ENCODE peak calls at places on chromosome 17, in ten cellular contexts. T, S, J, G, C, R, O, Y, A and M are unnamed samples.

GRCh38 chr17:15306406-15306970 is 34.9 kb downstream of the TEKT3 start:
- DNase-seq in T (no peak), S (no peak), J (no peak), G (no peak), C (no peak), R (no peak), O (no peak), Y (peak; percentile 76), A (no peak), M (no peak)

GRCh38 chr17:28008526-28008925 is 34.0 kb upstream of the NLK start:
- DNase-seq in T (no peak), S (no peak), J (peak; percentile 83), G (no peak), C (peak; percentile 91), R (no peak), O (peak; percentile 79), Y (peak; percentile 45), A (peak; percentile 58), M (no peak)

GRCh38 chr17:57662021-57662420 is 83.1 kb downstream of the CCDC182 start:
- DNase-seq in T (no peak), S (no peak), J (no peak), G (no peak), C (no peak), R (no peak), O (no peak), Y (no peak), A (no peak), M (no peak)

GRCh38 chr17:79563237-79564013 is 47.4 kb downstream of the RBFOX3 start:
- DNase-seq in T (no peak), S (no peak), J (no peak), G (no peak), C (no peak), R (no peak), O (no peak), Y (peak; percentile 23), A (no peak), M (no peak)

GRCh38 chr17:49444384-49444783 is 29.7 kb upstream of the PHB1 start:
- DNase-seq in T (no peak), S (no peak), J (no peak), G (no peak), C (no peak), R (no peak), O (no peak), Y (no peak), A (no peak), M (no peak)

GRCh38 chr17:79595956-79596355 is 14.9 kb downstream of the RBFOX3 start:
- DNase-seq in T (no peak), S (no peak), J (no peak), G (no peak), C (no peak), R (no peak), O (no peak), Y (no peak), A (no peak), M (no peak)

GRCh38 chr17:740240-741055 is 8.1 kb downstream of the TLCD3A start:
- DNase-seq in T (no peak), S (no peak), J (no peak), G (no peak), C (no peak), R (no peak), O (no peak), Y (no peak), A (no peak), M (no peak)

GRCh38 chr17:44213403-44214229 is 5.9 kb downstream of the UBTF start:
- DNase-seq in T (no peak), S (no peak), J (no peak), G (no peak), C (no peak), R (no peak), O (no peak), Y (no peak), A (no peak), M (no peak)

GRCh38 chr17:72444517-72445054 is 323.8 kb downstream of the SOX9 start:
- DNase-seq in T (no peak), S (no peak), J (no peak), G (no peak), C (no peak), R (no peak), O (no peak), Y (no peak), A (no peak), M (no peak)

GRCh38 chr17:78196712-78197111 is 9.6 kb downstream of the AFMID start:
- DNase-seq in T (no peak), S (no peak), J (no peak), G (no peak), C (no peak), R (no peak), O (no peak), Y (no peak), A (no peak), M (no peak)

GRCh38 chr17:40301315-40301714 is 7.7 kb upstream of the RARA start:
- DNase-seq in T (no peak), S (no peak), J (no peak), G (no peak), C (peak; percentile 64), R (no peak), O (no peak), Y (no peak), A (no peak), M (no peak)

GRCh38 chr17:49450735-49451134 is 36.1 kb upstream of the PHB1 start:
- DNase-seq in T (no peak), S (no peak), J (no peak), G (no peak), C (no peak), R (no peak), O (peak; percentile 58), Y (no peak), A (no peak), M (no peak)

GRCh38 chr17:82244413-82245140 is 15.7 kb downstream of the SLC16A3 start:
- DNase-seq in T (no peak), S (no peak), J (no peak), G (no peak), C (no peak), R (no peak), O (peak; percentile 59), Y (no peak), A (no peak), M (no peak)

GRCh38 chr17:57538730-57539456 is 206.2 kb downstream of the CCDC182 start:
- DNase-seq in T (no peak), S (no peak), J (no peak), G (no peak), C (no peak), R (no peak), O (no peak), Y (no peak), A (no peak), M (no peak)

GRCh38 chr17:57261084-57261461 is 4.8 kb downstream of the MSI2 start:
- DNase-seq in T (no peak), S (no peak), J (no peak), G (no peak), C (no peak), R (no peak), O (no peak), Y (no peak), A (no peak), M (no peak)

GRCh38 chr17:49260011-49260921 is 29.7 kb upstream of the PHOSPHO1 start:
- DNase-seq in T (peak; percentile 46), S (peak; percentile 31), J (peak; percentile 72), G (no peak), C (peak; percentile 70), R (peak; percentile 61), O (peak; percentile 91), Y (peak; percentile 42), A (peak; percentile 13), M (peak; percentile 9)